ENCODE peak calls at places on chromosomes 6 and 20, in nine cellular contexts. T is stomach, S is IMR-90, I is Peyer's patch, Q is upper lobe of left lung, K is endothelial cell of umbilical vein, U is suprapubic skin, Z is A549, N is ovary. Y is an unnamed sample.

GRCh38 chr6:116307633-116308032 is 27.9 kb upstream of the TSPYL1 start:
- DNase-seq in S (no peak), K (no peak), T (no peak), Z (no peak), U (no peak), N (no peak), Q (no peak), I (no peak), Y (no peak)

GRCh38 chr20:43961541-43962471 is 47.2 kb downstream of the TOX2 start:
- DNase-seq in N (no peak), T (no peak), Q (no peak), S (no peak), Z (no peak), U (no peak), K (no peak), I (no peak), Y (no peak)

GRCh38 chr6:110681543-110682459 is 133.5 kb downstream of the CDK19 start:
- DNase-seq in U (no peak), Z (no peak), Q (no peak), S (peak; percentile 23), I (no peak), K (no peak), T (no peak), N (no peak), Y (no peak)

GRCh38 chr20:1830240-1830639 is 65.0 kb upstream of the SIRPA start:
- DNase-seq in Q (no peak), K (no peak), U (no peak), Z (peak; percentile 91), T (no peak), N (peak; percentile 37), S (peak; percentile 99), I (no peak), Y (peak; percentile 66)

GRCh38 chr6:39088331-39088730 is 26.7 kb downstream of the SAYSD1 start:
- DNase-seq in I (no peak), Q (peak; percentile 52), Z (peak; percentile 17), K (peak; percentile 37), S (peak; percentile 68), U (no peak), T (no peak), N (no peak), Y (peak; percentile 48)

GRCh38 chr6:128827675-128828464 is 55.1 kb upstream of the LAMA2 start:
- DNase-seq in I (no peak), N (no peak), Q (no peak), K (no peak), U (no peak), T (no peak), S (peak; percentile 73), Z (no peak), Y (no peak)

GRCh38 chr6:136753624-136754023 is 38.7 kb downstream of the MAP3K5 start:
- DNase-seq in T (no peak), I (peak; percentile 55), S (no peak), N (no peak), U (no peak), K (no peak), Z (no peak), Q (peak; percentile 51), Y (no peak)

GRCh38 chr20:3563548-3564177 is 92.8 kb downstream of the ATRN start:
- DNase-seq in N (no peak), S (peak; percentile 69), Z (peak; percentile 37), U (no peak), I (no peak), Q (no peak), K (peak; percentile 58), T (no peak), Y (no peak)

GRCh38 chr6:55180258-55180657 is 5.9 kb downstream of the HCRTR2 start:
- DNase-seq in S (no peak), N (no peak), U (no peak), I (no peak), T (no peak), K (no peak), Z (no peak), Q (no peak), Y (no peak)

GRCh38 chr6:158322724-158323560 is 10.7 kb downstream of the TULP4 start:
- DNase-seq in I (no peak), Q (no peak), K (peak; percentile 47), U (no peak), Z (peak; percentile 14), T (no peak), S (peak; percentile 81), N (no peak), Y (no peak)

GRCh38 chr6:41519305-41519747 is 26.9 kb upstream of the FOXP4 start:
- DNase-seq in I (no peak), N (no peak), S (no peak), Q (peak; percentile 31), Z (no peak), K (no peak), U (no peak), T (peak; percentile 75), Y (no peak)

GRCh38 chr6:89948876-89949275 is 54.6 kb downstream of the GJA10 start:
- DNase-seq in T (no peak), U (no peak), Z (no peak), K (no peak), N (no peak), S (no peak), Q (no peak), I (no peak), Y (no peak)

GRCh38 chr6:93358435-93358834 is 60.9 kb downstream of the EPHA7 start:
- DNase-seq in U (no peak), T (no peak), N (no peak), Z (no peak), Q (no peak), I (no peak), K (no peak), S (no peak), Y (no peak)

GRCh38 chr6:16273266-16273665 is 34.9 kb downstream of the GMPR start:
- DNase-seq in N (no peak), U (no peak), S (peak; percentile 61), I (no peak), Z (no peak), Q (no peak), T (no peak), K (peak; percentile 15), Y (no peak)

GRCh38 chr6:131917318-131917717 is 33.9 kb downstream of the CCN2 start:
- DNase-seq in I (no peak), Q (no peak), S (no peak), T (no peak), U (no peak), K (no peak), N (no peak), Z (no peak), Y (no peak)
- H3K4me3 ChIP-seq in I (no peak overlapping the region), Q (no peak overlapping the region), S (no peak overlapping the region), T (no peak overlapping the region), U (no peak overlapping the region), K (no peak overlapping the region), N (no peak overlapping the region), Z (no peak overlapping the region), Y (no peak overlapping the region)

GRCh38 chr6:28522594-28523557 is 2.8 kb upstream of the GPX5 start:
- DNase-seq in Q (no peak), Z (no peak), I (no peak), N (no peak), S (no peak), K (no peak), T (no peak), U (no peak), Y (no peak)
- TF ChIP-seq POLR2A in Q (no peak), Z (no peak), I (no peak), N (no peak), S (no peak), K (no peak), T (no peak), U (no peak), Y (no peak)

GRCh38 chr6:149860834-149861602 is 3.1 kb downstream of the LRP11 start:
- DNase-seq in Z (no peak), T (no peak), U (no peak), K (peak; percentile 62), I (no peak), N (no peak), Q (no peak), S (no peak), Y (no peak)
- TF ChIP-seq CTCF in Z (peak; percentile 12), T (no peak), U (no peak), K (peak; percentile 19), I (no peak), N (no peak), Q (no peak), S (peak; percentile 43), Y (no peak)

GRCh38 chr20:22578221-22579118 is 5.9 kb downstream of the FOXA2 start:
- DNase-seq in T (peak; percentile 51), Q (no peak), Z (no peak), K (no peak), S (no peak), U (no peak), I (no peak), N (no peak), Y (peak; percentile 71)
- H3K4me3 ChIP-seq in T (peak overlapping the region; percentile 42), Q (no peak overlapping the region), Z (peak overlapping the region; percentile 50), K (no peak overlapping the region), S (no peak overlapping the region), U (peak overlapping the region; percentile 22), I (no peak overlapping the region), N (no peak overlapping the region), Y (peak overlapping the region; percentile 6)

DNA sequence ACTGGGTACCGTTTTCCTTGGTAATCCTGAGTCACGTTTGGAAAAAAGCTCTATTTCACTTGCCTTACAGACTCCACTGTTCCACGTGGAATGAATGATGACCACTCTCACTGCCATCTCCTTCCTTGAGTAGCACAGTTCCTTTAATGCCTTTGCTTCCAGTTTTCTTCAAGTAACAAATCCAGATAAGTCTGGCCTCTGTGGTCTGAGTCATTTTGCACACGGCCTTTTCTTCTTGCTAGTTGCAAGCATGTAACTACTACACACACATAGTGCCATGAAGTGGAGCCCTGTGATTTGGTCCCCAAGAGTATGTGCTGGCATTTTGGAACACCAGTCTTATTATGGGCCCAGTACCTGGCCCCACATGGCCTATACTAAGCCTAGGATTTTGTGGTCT is 182.8 kb downstream of the SASH1 start:
- DNase-seq in K (no peak), Q (no peak), U (no peak), N (no peak), T (no peak), I (no peak), S (peak; percentile 95), Z (no peak), Y (no peak)
- TF ChIP-seq POLR2A in K (no peak), Q (no peak), U (no peak), N (no peak), T (no peak), I (no peak), S (no peak), Z (no peak), Y (no peak)

Y was measured in body of pancreas.